ENCODE peak calls at places on chromosomes 6 and 20, in nine cellular contexts. W is neural progenitor cell, J is lower lobe of right lung, F is left ventricle myocardium inferior, D is pancreas, A is tibial artery, N is tibial nerve, V is IMR-90, K is GM23338. C is an unnamed sample.
A peak's percentile ranks its signal among the peaks of the same experiment; 100 is the strongest.

GRCh38 chr20:53940883-53941546 is 129.4 kb downstream of the BCAS1 start:
- DNase-seq in K (peak; percentile 51), A (peak; percentile 47), D (no peak), V (peak; percentile 94), W (peak; percentile 51), J (no peak), N (no peak), F (peak; percentile 37), C (no peak)

GRCh38 chr20:32828029-32828666 is 8.4 kb downstream of the MAPRE1 start:
- DNase-seq in F (no peak), A (no peak), J (no peak), N (no peak), K (no peak), W (no peak), D (no peak), V (peak; percentile 56), C (no peak)

GRCh38 chr6:53818845-53819609 is 24.2 kb downstream of the LRRC1 start:
- DNase-seq in W (no peak), A (no peak), K (no peak), F (no peak), J (no peak), N (no peak), V (no peak), D (no peak), C (no peak)

GRCh38 chr6:156575361-156575760 is 201.8 kb upstream of the ARID1B start:
- DNase-seq in W (no peak), F (no peak), K (no peak), N (no peak), J (no peak), A (no peak), V (no peak), D (no peak), C (no peak)

GRCh38 chr20:6623989-6624388 is 143.5 kb upstream of the BMP2 start:
- DNase-seq in J (no peak), W (peak; percentile 69), A (no peak), V (no peak), F (no peak), D (no peak), K (peak; percentile 52), N (no peak), C (no peak)

GRCh38 chr6:44563397-44563796 is 175.9 kb downstream of the CDC5L start:
- DNase-seq in A (no peak), D (no peak), N (no peak), J (no peak), F (no peak), V (peak; percentile 8), K (peak; percentile 4), W (no peak), C (no peak)

GRCh38 chr6:139062921-139063320 is 34.4 kb downstream of the ABRACL start:
- DNase-seq in A (no peak), F (no peak), D (no peak), K (no peak), N (no peak), W (no peak), J (no peak), V (peak; percentile 18), C (no peak)

GRCh38 chr6:156427345-156427744 is 349.8 kb upstream of the ARID1B start:
- DNase-seq in A (peak; percentile 73), J (no peak), K (no peak), D (no peak), V (peak; percentile 91), F (peak; percentile 43), W (no peak), N (peak; percentile 14), C (peak; percentile 81)

GRCh38 chr20:15742076-15742475 is 831.2 kb downstream of the KIF16B start:
- DNase-seq in V (no peak), J (no peak), D (no peak), K (no peak), W (no peak), N (no peak), F (no peak), A (no peak), C (no peak)

GRCh38 chr6:167714166-167714565 is 112.5 kb upstream of the AFDN start:
- DNase-seq in N (no peak), F (no peak), K (no peak), D (no peak), J (no peak), A (no peak), V (no peak), W (no peak), C (no peak)

GRCh38 chr6:149045404-149045803 is 272.1 kb upstream of the TAB2 start:
- DNase-seq in V (no peak), A (no peak), F (no peak), D (no peak), W (peak; percentile 17), K (peak; percentile 43), N (no peak), J (no peak), C (no peak)

GRCh38 chr6:32692019-32692418 is 25.6 kb upstream of the HLA-DQB1 start:
- DNase-seq in N (no peak), V (no peak), F (no peak), W (peak; percentile 64), K (peak; percentile 72), A (peak; percentile 30), J (peak; percentile 50), D (no peak), C (no peak)

GRCh38 chr6:79702701-79703100 is 71.6 kb downstream of the SH3BGRL2 start:
- DNase-seq in K (no peak), W (no peak), D (no peak), A (no peak), N (no peak), J (no peak), V (no peak), F (no peak), C (no peak)
- H3K27ac ChIP-seq in K (no peak overlapping the region), W (no peak overlapping the region), D (no peak overlapping the region), A (no peak overlapping the region), N (no peak overlapping the region), J (no peak overlapping the region), V (no peak overlapping the region), F (no peak overlapping the region), C (no peak overlapping the region)

DNA sequence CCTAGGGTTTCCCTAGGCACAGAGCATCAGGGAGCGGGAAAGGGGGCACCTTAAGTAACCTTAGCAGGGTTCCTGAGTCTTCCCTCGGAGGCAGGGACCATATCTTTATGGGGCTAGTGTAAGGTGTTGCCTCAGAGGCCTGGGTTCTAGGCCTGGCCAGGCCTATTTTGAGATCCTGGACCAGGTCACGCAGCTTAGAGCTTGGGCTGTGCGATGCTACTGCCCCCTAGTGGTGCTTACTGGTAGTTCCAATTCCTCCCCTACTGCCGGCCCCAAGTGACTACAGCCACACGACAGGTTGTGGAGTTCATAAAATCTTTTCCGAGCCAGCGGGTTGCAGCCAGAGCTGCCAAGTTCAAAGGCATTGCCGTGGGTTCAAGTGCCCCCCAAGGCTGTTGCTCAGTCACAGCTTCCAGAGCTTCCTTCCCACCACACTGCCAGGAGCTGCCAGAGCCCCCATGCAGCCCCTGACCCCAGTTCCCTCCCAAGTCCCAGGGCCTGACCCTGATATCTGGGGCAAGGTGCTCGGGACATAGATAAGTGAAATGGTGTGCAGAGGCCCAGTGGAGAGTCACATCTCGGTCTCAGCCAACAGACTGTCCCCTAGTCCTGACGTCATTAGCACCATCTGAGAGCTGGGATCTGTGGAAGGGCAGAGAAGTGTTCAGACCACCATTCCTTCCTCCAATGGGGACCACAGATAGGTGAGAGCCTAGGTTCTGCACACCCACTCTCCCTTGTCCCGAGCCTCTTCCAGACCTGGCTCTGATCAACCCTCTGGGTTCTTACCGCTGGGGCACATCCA is 3.3 kb downstream of the LRRC73 start:
- DNase-seq in J (peak; percentile 77), K (peak; percentile 91), F (peak; percentile 70), W (peak; percentile 82), N (peak; percentile 71), D (peak; percentile 79), A (peak; percentile 70), V (peak; percentile 78), C (peak; percentile 90)
- H3K36me3 ChIP-seq in J (peaks cover 47% of the 10 kb centered on the region), K (peaks cover 5% of the 10 kb centered on the region), F (peaks cover 48% of the 10 kb centered on the region), W (no peaks in the 10 kb centered on the region), N (peaks cover 9% of the 10 kb centered on the region), D (peaks cover 20% of the 10 kb centered on the region), A (peaks cover 38% of the 10 kb centered on the region), V (peaks cover 43% of the 10 kb centered on the region), C (no peaks in the 10 kb centered on the region)

DNA sequence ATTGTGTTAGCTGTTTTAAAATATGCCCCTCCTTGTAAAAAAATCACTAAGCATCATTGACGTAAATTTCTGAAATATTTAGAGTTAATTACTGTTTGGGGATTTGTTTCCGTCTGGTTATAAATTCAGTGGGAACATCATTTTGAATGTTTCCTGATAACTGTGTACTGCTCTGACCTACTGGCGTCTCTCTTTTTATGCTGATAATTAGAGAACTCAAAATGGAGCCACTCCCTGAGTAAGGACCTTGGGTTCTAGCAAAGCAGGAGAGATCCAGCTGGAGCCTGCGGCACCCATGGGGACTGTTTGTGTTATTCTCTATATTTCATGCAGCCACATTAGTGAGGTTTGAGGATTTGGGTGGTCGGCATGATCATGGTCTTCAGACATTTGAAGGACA is 124.9 kb downstream of the SOBP start:
- DNase-seq in D (no peak), A (no peak), J (no peak), N (no peak), V (no peak), F (no peak), W (no peak), K (no peak), C (no peak)
- H3K4me1 ChIP-seq in D (no peaks in the 10 kb centered on the region), A (peaks cover 18% of the 10 kb centered on the region), J (no peaks in the 10 kb centered on the region), N (peaks cover 33% of the 10 kb centered on the region), V (no peaks in the 10 kb centered on the region), F (peaks cover 63% of the 10 kb centered on the region), W (peaks cover 66% of the 10 kb centered on the region), K (peaks cover 56% of the 10 kb centered on the region), C (peaks cover 8% of the 10 kb centered on the region)

GRCh38 chr20:1876975-1877603 is 18.1 kb upstream of the SIRPA start:
- DNase-seq in A (no peak), D (no peak), K (peak; percentile 37), W (peak; percentile 43), N (no peak), V (peak; percentile 35), F (no peak), J (no peak), C (no peak)

GRCh38 chr20:1875169-1875554 is 20.0 kb upstream of the SIRPA start:
- DNase-seq in J (no peak), K (no peak), A (no peak), W (no peak), V (no peak), N (no peak), F (no peak), D (no peak), C (no peak)

GRCh38 chr20:1875762-1876161 is 19.4 kb upstream of the SIRPA start:
- DNase-seq in D (no peak), N (no peak), A (no peak), F (no peak), K (no peak), J (no peak), W (no peak), V (no peak), C (no peak)

GRCh38 chr20:1877604-1878195 is 17.5 kb upstream of the SIRPA start:
- DNase-seq in A (no peak), N (no peak), F (no peak), D (no peak), K (no peak), W (no peak), J (no peak), V (no peak), C (no peak)

DNA sequence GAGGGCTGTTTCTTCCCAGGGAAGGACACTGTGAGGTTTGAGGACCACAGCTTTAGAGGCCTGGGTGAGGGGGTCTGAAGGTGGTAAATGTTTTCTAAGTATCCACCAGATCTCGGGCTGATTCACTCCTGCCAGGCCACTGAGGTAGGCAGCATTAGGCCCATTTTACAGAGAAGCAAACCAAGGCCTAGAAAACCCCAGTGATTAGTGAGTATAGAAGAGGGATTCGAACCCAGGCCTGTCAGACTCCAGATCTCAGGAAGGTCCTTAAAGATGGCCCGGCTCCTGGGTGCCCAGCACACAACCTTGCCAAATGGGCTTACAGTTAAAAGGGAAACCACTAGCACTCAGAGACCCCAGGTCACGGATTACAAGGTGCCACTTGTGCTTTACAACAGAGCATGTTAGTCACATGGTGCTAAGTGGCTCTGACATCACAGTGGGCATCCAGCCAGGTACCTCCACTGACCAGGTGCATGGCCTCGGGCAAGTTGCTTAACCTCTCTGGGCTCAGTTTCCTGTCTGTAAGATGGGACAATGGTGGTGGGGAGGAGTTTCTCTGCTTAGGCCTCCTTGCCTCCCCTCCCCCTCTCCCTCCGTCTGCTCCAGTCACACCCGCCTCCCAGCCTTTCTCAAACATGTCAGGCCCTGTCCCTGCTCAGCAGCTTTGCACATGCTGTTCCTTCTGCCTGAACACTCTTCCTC is 18.8 kb upstream of the SIRPA start:
- DNase-seq in J (no peak), N (no peak), A (no peak), W (no peak), K (no peak), V (no peak), D (no peak), F (no peak), C (no peak)
- H3K27ac ChIP-seq in J (no peak overlapping the region), N (no peak overlapping the region), A (no peak overlapping the region), W (no peak overlapping the region), K (no peak overlapping the region), V (no peak overlapping the region), D (no peak overlapping the region), F (no peak overlapping the region), C (no peak overlapping the region)

C was measured in aorta.